ENCODE peak calls at places on chromosomes 13 and 19, in ten cellular contexts. One of them, this sample, is unnamed.

GRCh38 chr19:37594982-37595382 is 306 bp downstream of the ZNF540 start:
- DNase-seq in CD8-positive, alpha-beta memory T cell: peak; percentile 48
- DNase-seq in BE2C: no peak
- DNase-seq in lung: peak; percentile 58
- DNase-seq in pancreas: peak; percentile 64
- DNase-seq in suprapubic skin: peak; percentile 80
- DNase-seq in lower lobe of right lung: peak; percentile 83
- DNase-seq in mesenchymal stem cell: no peak
- DNase-seq in BJ: no peak
- DNase-seq in hepatocyte: peak; percentile 68
- DNase-seq in this sample: peak; percentile 74

GRCh38 chr13:110231348-110232047 is 75.5 kb downstream of the COL4A1 start:
- DNase-seq in CD8-positive, alpha-beta memory T cell: no peak
- DNase-seq in BE2C: no peak
- DNase-seq in lung: no peak
- DNase-seq in pancreas: no peak
- DNase-seq in suprapubic skin: no peak
- DNase-seq in lower lobe of right lung: no peak
- DNase-seq in mesenchymal stem cell: no peak
- DNase-seq in BJ: no peak
- DNase-seq in hepatocyte: no peak
- DNase-seq in this sample: no peak

GRCh38 chr13:27533155-27533643 is 82.8 kb upstream of the MTIF3 start:
- DNase-seq in CD8-positive, alpha-beta memory T cell: peak; percentile 27
- DNase-seq in BE2C: peak; percentile 85
- DNase-seq in lung: peak; percentile 87
- DNase-seq in pancreas: peak; percentile 92
- DNase-seq in suprapubic skin: peak; percentile 88
- DNase-seq in lower lobe of right lung: peak; percentile 91
- DNase-seq in mesenchymal stem cell: peak; percentile 69
- DNase-seq in BJ: no peak
- DNase-seq in hepatocyte: peak; percentile 91
- DNase-seq in this sample: peak; percentile 23

GRCh38 chr13:75871059-75871458 is 234.9 kb downstream of the LMO7 start:
- DNase-seq in CD8-positive, alpha-beta memory T cell: no peak
- DNase-seq in BE2C: no peak
- DNase-seq in lung: no peak
- DNase-seq in pancreas: no peak
- DNase-seq in suprapubic skin: no peak
- DNase-seq in lower lobe of right lung: no peak
- DNase-seq in mesenchymal stem cell: no peak
- DNase-seq in BJ: no peak
- DNase-seq in hepatocyte: no peak
- DNase-seq in this sample: no peak

GRCh38 chr13:111981446-111982165 is 85.3 kb upstream of the SOX1 start:
- DNase-seq in CD8-positive, alpha-beta memory T cell: no peak
- DNase-seq in BE2C: no peak
- DNase-seq in lung: no peak
- DNase-seq in pancreas: no peak
- DNase-seq in suprapubic skin: no peak
- DNase-seq in lower lobe of right lung: no peak
- DNase-seq in mesenchymal stem cell: no peak
- DNase-seq in BJ: no peak
- DNase-seq in hepatocyte: no peak
- DNase-seq in this sample: no peak

GRCh38 chr13:46181799-46182490 is at the start of gene LCP1:
- DNase-seq in CD8-positive, alpha-beta memory T cell: peak; percentile 60
- DNase-seq in BE2C: no peak
- DNase-seq in lung: peak; percentile 42
- DNase-seq in pancreas: no peak
- DNase-seq in suprapubic skin: no peak
- DNase-seq in lower lobe of right lung: no peak
- DNase-seq in mesenchymal stem cell: no peak
- DNase-seq in BJ: no peak
- DNase-seq in hepatocyte: peak; percentile 30
- DNase-seq in this sample: no peak

GRCh38 chr13:43411211-43411610 is 375.6 kb downstream of the ENOX1 start:
- DNase-seq in CD8-positive, alpha-beta memory T cell: no peak
- DNase-seq in BE2C: no peak
- DNase-seq in lung: no peak
- DNase-seq in pancreas: no peak
- DNase-seq in suprapubic skin: no peak
- DNase-seq in lower lobe of right lung: no peak
- DNase-seq in mesenchymal stem cell: no peak
- DNase-seq in BJ: no peak
- DNase-seq in hepatocyte: no peak
- DNase-seq in this sample: no peak

GRCh38 chr13:44622259-44622658 is 46.1 kb upstream of the TSC22D1 start:
- DNase-seq in CD8-positive, alpha-beta memory T cell: no peak
- DNase-seq in BE2C: no peak
- DNase-seq in lung: no peak
- DNase-seq in pancreas: no peak
- DNase-seq in suprapubic skin: no peak
- DNase-seq in lower lobe of right lung: no peak
- DNase-seq in mesenchymal stem cell: no peak
- DNase-seq in BJ: no peak
- DNase-seq in hepatocyte: no peak
- DNase-seq in this sample: no peak

GRCh38 chr19:34480491-34480890 is 1.1 kb upstream of the WTIP start:
- DNase-seq in CD8-positive, alpha-beta memory T cell: no peak
- DNase-seq in BE2C: no peak
- DNase-seq in lung: no peak
- DNase-seq in pancreas: no peak
- DNase-seq in suprapubic skin: no peak
- DNase-seq in lower lobe of right lung: no peak
- DNase-seq in mesenchymal stem cell: no peak
- DNase-seq in BJ: no peak
- DNase-seq in hepatocyte: no peak
- DNase-seq in this sample: no peak

GRCh38 chr13:23956106-23956505 is 58.8 kb upstream of the C1QTNF9B start:
- DNase-seq in CD8-positive, alpha-beta memory T cell: no peak
- DNase-seq in BE2C: no peak
- DNase-seq in lung: no peak
- DNase-seq in pancreas: no peak
- DNase-seq in suprapubic skin: no peak
- DNase-seq in lower lobe of right lung: no peak
- DNase-seq in mesenchymal stem cell: no peak
- DNase-seq in BJ: no peak
- DNase-seq in hepatocyte: peak; percentile 63
- DNase-seq in this sample: peak; percentile 81

GRCh38 chr19:40799558-40800338 is 757 bp downstream of the EGLN2 start:
- DNase-seq in CD8-positive, alpha-beta memory T cell: no peak
- DNase-seq in BE2C: peak; percentile 44
- DNase-seq in lung: peak; percentile 63
- DNase-seq in pancreas: peak; percentile 55
- DNase-seq in suprapubic skin: no peak
- DNase-seq in lower lobe of right lung: peak; percentile 78
- DNase-seq in mesenchymal stem cell: peak; percentile 37
- DNase-seq in BJ: no peak
- DNase-seq in hepatocyte: peak; percentile 66
- DNase-seq in this sample: no peak

GRCh38 chr19:30163663-30164062 is 208.5 kb upstream of the ZNF536 start:
- DNase-seq in CD8-positive, alpha-beta memory T cell: no peak
- DNase-seq in BE2C: no peak
- DNase-seq in lung: no peak
- DNase-seq in pancreas: no peak
- DNase-seq in suprapubic skin: peak; percentile 31
- DNase-seq in lower lobe of right lung: no peak
- DNase-seq in mesenchymal stem cell: no peak
- DNase-seq in BJ: no peak
- DNase-seq in hepatocyte: no peak
- DNase-seq in this sample: no peak

DNA sequence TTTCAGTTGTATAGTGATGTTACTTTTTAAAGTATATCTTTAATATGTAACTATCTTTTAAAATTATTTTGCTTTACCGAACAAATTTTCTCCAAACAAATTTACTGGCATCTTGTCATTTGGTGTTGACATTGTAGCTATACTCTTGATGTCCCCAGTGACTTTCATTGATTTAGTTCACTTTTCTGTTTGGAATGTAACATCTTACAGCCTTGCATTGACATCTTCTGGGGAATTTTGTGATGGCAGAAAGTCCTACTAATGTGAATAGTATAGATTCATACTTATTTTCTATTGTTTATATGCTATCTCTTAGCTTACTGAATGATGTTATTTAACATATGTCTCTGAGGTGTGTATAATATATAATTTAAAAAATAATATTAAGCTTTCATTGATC is 800.9 kb upstream of the ATXN8OS start:
- DNase-seq in CD8-positive, alpha-beta memory T cell: no peak
- DNase-seq in BE2C: no peak
- DNase-seq in lung: no peak
- DNase-seq in pancreas: no peak
- DNase-seq in suprapubic skin: no peak
- DNase-seq in lower lobe of right lung: no peak
- DNase-seq in mesenchymal stem cell: no peak
- DNase-seq in BJ: no peak
- DNase-seq in hepatocyte: no peak
- DNase-seq in this sample: no peak
- H3K36me3 ChIP-seq in CD8-positive, alpha-beta memory T cell: no peaks in the 10 kb centered on the region
- H3K36me3 ChIP-seq in BE2C: no peaks in the 10 kb centered on the region
- H3K36me3 ChIP-seq in lung: no peaks in the 10 kb centered on the region
- H3K36me3 ChIP-seq in pancreas: no peaks in the 10 kb centered on the region
- H3K36me3 ChIP-seq in suprapubic skin: no peaks in the 10 kb centered on the region
- H3K36me3 ChIP-seq in lower lobe of right lung: no peaks in the 10 kb centered on the region
- H3K36me3 ChIP-seq in mesenchymal stem cell: no peaks in the 10 kb centered on the region
- H3K36me3 ChIP-seq in BJ: no peaks in the 10 kb centered on the region
- H3K36me3 ChIP-seq in hepatocyte: no peaks in the 10 kb centered on the region
- H3K36me3 ChIP-seq in this sample: no peaks in the 10 kb centered on the region

DNA sequence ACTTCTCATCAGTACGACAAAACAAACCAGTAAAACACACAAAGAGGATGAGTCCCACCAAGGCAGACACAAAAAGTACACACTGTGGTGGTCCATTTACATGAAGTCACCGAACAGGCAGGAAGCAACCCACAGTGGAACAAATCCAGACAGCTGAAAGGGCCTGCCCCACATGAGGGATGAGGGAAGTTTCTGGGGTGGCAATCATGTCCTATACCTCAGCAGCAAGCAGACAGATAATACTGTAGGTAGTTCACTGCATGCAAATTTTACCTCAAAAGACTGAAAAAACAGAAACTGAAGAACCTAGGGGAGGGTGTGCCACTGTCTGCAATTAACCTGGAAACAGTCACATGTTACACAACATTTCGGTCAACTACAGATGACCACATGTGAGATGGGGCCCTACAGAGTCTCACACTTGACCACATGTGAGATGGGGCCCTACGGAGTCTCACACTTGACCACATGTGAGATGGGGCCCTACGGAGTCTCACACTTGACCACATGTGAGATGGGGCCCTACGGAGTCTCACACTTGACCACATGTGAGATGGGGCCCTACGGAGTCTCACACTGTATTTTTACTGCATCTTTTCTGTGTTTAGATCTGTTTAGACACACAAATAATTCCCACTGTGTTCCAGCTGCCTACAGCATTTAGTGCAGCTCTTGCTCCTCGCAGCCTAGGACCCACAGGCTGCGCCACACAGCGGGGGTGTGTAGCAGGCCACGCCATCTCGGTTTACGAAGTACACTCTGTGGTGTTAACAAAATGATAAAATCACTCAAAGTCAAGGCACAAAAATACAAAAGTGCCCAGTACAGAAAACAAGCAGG is 22.2 kb downstream of the PCID2 start:
- DNase-seq in CD8-positive, alpha-beta memory T cell: no peak
- DNase-seq in BE2C: no peak
- DNase-seq in lung: no peak
- DNase-seq in pancreas: no peak
- DNase-seq in suprapubic skin: no peak
- DNase-seq in lower lobe of right lung: no peak
- DNase-seq in mesenchymal stem cell: no peak
- DNase-seq in BJ: no peak
- DNase-seq in hepatocyte: no peak
- DNase-seq in this sample: peak; percentile 22
- H3K4me3 ChIP-seq in CD8-positive, alpha-beta memory T cell: no peak overlapping the region
- H3K4me3 ChIP-seq in BE2C: peak overlapping the region; percentile 7
- H3K4me3 ChIP-seq in lung: no peak overlapping the region
- H3K4me3 ChIP-seq in pancreas: no peak overlapping the region
- H3K4me3 ChIP-seq in suprapubic skin: peak overlapping the region; percentile 19
- H3K4me3 ChIP-seq in lower lobe of right lung: no peak overlapping the region
- H3K4me3 ChIP-seq in mesenchymal stem cell: peak overlapping the region; percentile 75
- H3K4me3 ChIP-seq in BJ: no peak overlapping the region
- H3K4me3 ChIP-seq in hepatocyte: no peak overlapping the region
- H3K4me3 ChIP-seq in this sample: peak overlapping the region; percentile 58

DNA sequence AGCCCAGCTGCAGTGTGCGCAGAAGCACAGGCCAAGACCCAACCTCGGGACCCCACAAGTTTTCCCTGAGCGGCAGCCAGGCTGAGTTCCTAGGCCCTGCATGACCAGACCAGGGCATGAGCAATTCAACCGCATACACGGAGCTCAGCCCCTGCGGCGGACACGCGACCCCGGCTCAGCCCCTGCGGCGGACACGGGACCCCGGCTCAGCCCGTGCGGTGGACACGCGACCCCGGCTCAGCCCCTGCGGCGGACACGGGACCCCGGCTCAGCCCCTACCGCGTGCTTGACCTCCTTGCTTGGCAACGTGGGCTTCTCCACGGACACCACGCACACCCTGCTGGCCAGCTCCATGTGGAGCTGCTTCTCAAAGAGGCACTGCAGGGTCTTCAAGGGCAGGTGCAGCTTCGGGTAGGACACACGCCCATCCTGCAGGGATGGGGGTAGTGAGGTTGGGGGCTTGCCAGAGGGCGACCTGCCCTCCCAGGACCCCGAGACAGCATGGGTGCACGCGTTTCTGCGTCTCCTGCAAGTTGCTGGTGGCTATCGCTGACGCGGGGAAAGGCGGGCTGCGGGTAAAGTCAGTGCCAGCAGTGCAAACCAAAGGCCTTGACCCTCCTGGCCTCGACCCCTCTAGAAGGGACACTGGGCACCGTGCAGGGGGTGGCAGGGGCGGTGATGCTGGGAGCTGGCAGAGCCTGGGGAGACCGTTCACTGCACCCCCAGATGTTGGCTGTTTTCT is 10.0 kb downstream of the POLRMT start:
- DNase-seq in CD8-positive, alpha-beta memory T cell: no peak
- DNase-seq in BE2C: no peak
- DNase-seq in lung: no peak
- DNase-seq in pancreas: no peak
- DNase-seq in suprapubic skin: no peak
- DNase-seq in lower lobe of right lung: no peak
- DNase-seq in mesenchymal stem cell: no peak
- DNase-seq in BJ: no peak
- DNase-seq in hepatocyte: no peak
- DNase-seq in this sample: no peak
- H3K36me3 ChIP-seq in CD8-positive, alpha-beta memory T cell: peaks cover 13% of the 10 kb centered on the region
- H3K36me3 ChIP-seq in BE2C: peaks cover 74% of the 10 kb centered on the region
- H3K36me3 ChIP-seq in lung: peaks cover 7% of the 10 kb centered on the region
- H3K36me3 ChIP-seq in pancreas: peaks cover 8% of the 10 kb centered on the region
- H3K36me3 ChIP-seq in suprapubic skin: peaks cover 73% of the 10 kb centered on the region
- H3K36me3 ChIP-seq in lower lobe of right lung: peaks cover 81% of the 10 kb centered on the region
- H3K36me3 ChIP-seq in mesenchymal stem cell: peaks cover 36% of the 10 kb centered on the region
- H3K36me3 ChIP-seq in BJ: peaks cover 20% of the 10 kb centered on the region
- H3K36me3 ChIP-seq in hepatocyte: no peaks in the 10 kb centered on the region
- H3K36me3 ChIP-seq in this sample: no peaks in the 10 kb centered on the region

DNA sequence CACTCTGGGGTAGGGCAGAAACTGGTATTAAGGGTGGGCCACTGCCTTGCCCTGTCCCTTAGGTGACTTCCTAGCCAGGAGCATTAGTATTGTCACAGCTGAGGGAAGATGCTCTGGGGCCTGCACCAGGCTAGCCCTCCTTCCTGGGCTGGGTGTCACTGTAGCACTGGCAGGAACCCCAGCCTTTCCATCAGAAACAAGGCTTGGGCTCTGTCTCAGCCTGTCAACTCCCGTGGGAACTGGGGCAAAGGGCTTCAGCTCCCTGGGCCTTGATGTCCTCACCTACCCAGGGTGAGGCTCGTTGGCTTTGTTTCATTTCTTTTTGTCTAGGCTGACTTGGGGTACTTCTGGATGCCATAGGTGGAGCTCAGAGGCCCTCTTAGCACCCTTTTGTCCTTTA is 18.0 kb downstream of the PAF1 start:
- DNase-seq in CD8-positive, alpha-beta memory T cell: no peak
- DNase-seq in BE2C: no peak
- DNase-seq in lung: no peak
- DNase-seq in pancreas: no peak
- DNase-seq in suprapubic skin: no peak
- DNase-seq in lower lobe of right lung: no peak
- DNase-seq in mesenchymal stem cell: no peak
- DNase-seq in BJ: no peak
- DNase-seq in hepatocyte: no peak
- DNase-seq in this sample: no peak
- H3K4me3 ChIP-seq in CD8-positive, alpha-beta memory T cell: no peak overlapping the region
- H3K4me3 ChIP-seq in BE2C: no peak overlapping the region
- H3K4me3 ChIP-seq in lung: no peak overlapping the region
- H3K4me3 ChIP-seq in pancreas: no peak overlapping the region
- H3K4me3 ChIP-seq in suprapubic skin: no peak overlapping the region
- H3K4me3 ChIP-seq in lower lobe of right lung: no peak overlapping the region
- H3K4me3 ChIP-seq in mesenchymal stem cell: peak overlapping the region; percentile 28
- H3K4me3 ChIP-seq in BJ: no peak overlapping the region
- H3K4me3 ChIP-seq in hepatocyte: no peak overlapping the region
- H3K4me3 ChIP-seq in this sample: no peak overlapping the region